ENCODE peak calls at places on chromosomes 5 and 9, in eight cellular contexts. W, O, Z, A, B, H, P and X are unnamed samples.

GRCh38 chr5:79689541-79690466 is at the start of gene CMYA5:
- DNase-seq in W (no peak), O (no peak), Z (no peak), A (peak; percentile 84), B (no peak), H (peak; percentile 67), P (no peak), X (peak; percentile 68)

GRCh38 chr9:36407122-36407723 is 7.2 kb upstream of the RNF38 start:
- DNase-seq in W (peak; percentile 48), O (peak; percentile 47), Z (no peak), A (no peak), B (no peak), H (peak; percentile 56), P (no peak), X (peak; percentile 24)

GRCh38 chr9:17627641-17628040 is 48.8 kb downstream of the SH3GL2 start:
- DNase-seq in W (no peak), O (no peak), Z (peak; percentile 16), A (no peak), B (no peak), H (no peak), P (no peak), X (no peak)

GRCh38 chr9:112112941-112113399 is 62.1 kb downstream of the SUSD1 start:
- DNase-seq in W (no peak), O (peak; percentile 87), Z (no peak), A (no peak), B (no peak), H (no peak), P (no peak), X (peak; percentile 60)

GRCh38 chr9:69857131-69857530 is 36.5 kb downstream of the CFAP95 start:
- DNase-seq in W (no peak), O (no peak), Z (no peak), A (no peak), B (no peak), H (no peak), P (no peak), X (no peak)

GRCh38 chr5:144072518-144072927 is 97.9 kb downstream of the YIPF5 start:
- DNase-seq in W (no peak), O (no peak), Z (no peak), A (no peak), B (no peak), H (no peak), P (no peak), X (no peak)

GRCh38 chr5:51208291-51208690 is 175.0 kb upstream of the ISL1 start:
- DNase-seq in W (no peak), O (no peak), Z (no peak), A (no peak), B (no peak), H (no peak), P (no peak), X (no peak)

GRCh38 chr9:72945391-72945790 is 7.5 kb downstream of the ALDH1A1 start:
- DNase-seq in W (no peak), O (no peak), Z (no peak), A (no peak), B (no peak), H (no peak), P (no peak), X (no peak)

GRCh38 chr5:143311428-143311827 is 92.1 kb downstream of the NR3C1 start:
- DNase-seq in W (no peak), O (peak; percentile 77), Z (peak; percentile 38), A (no peak), B (no peak), H (no peak), P (no peak), X (peak; percentile 90)

GRCh38 chr9:86452194-86452828 is 98.1 kb upstream of the TUT7 start:
- DNase-seq in W (no peak), O (no peak), Z (no peak), A (no peak), B (no peak), H (peak; percentile 20), P (no peak), X (no peak)

GRCh38 chr9:121885345-121885901 is 207.7 kb downstream of the TTLL11 start:
- DNase-seq in W (no peak), O (no peak), Z (peak; percentile 63), A (no peak), B (no peak), H (no peak), P (no peak), X (no peak)
- H3K27ac ChIP-seq in W (no peak overlapping the region), O (no peak overlapping the region), Z (no peak overlapping the region), A (no peak overlapping the region), B (no peak overlapping the region), H (no peak overlapping the region), P (no peak overlapping the region), X (no peak overlapping the region)

GRCh38 chr9:3962467-3962866 is 337.4 kb downstream of the GLIS3 start:
- DNase-seq in W (no peak), O (peak; percentile 85), Z (peak; percentile 34), A (no peak), B (no peak), H (no peak), P (no peak), X (peak; percentile 14)
- H3K27ac ChIP-seq in W (no peak overlapping the region), O (no peak overlapping the region), Z (peak overlapping the region; percentile 32), A (peak overlapping the region; percentile 12), B (no peak overlapping the region), H (no peak overlapping the region), P (no peak overlapping the region), X (no peak overlapping the region)

GRCh38 chr5:132439521-132440206 is 50.9 kb downstream of the IRF1 start:
- DNase-seq in W (no peak), O (no peak), Z (peak; percentile 83), A (peak; percentile 86), B (no peak), H (peak; percentile 89), P (peak; percentile 86), X (no peak)
- H3K27ac ChIP-seq in W (no peak overlapping the region), O (no peak overlapping the region), Z (peak overlapping the region; percentile 94), A (peak overlapping the region; percentile 79), B (no peak overlapping the region), H (peak overlapping the region; percentile 62), P (no peak overlapping the region), X (peak overlapping the region; percentile 35)

GRCh38 chr5:32302822-32303754 is 9.7 kb downstream of the MTMR12 start:
- DNase-seq in W (no peak), O (peak; percentile 48), Z (no peak), A (no peak), B (no peak), H (no peak), P (no peak), X (no peak)
- H3K27ac ChIP-seq in W (no peak overlapping the region), O (no peak overlapping the region), Z (no peak overlapping the region), A (no peak overlapping the region), B (no peak overlapping the region), H (peak overlapping the region; percentile 33), P (no peak overlapping the region), X (no peak overlapping the region)

DNA sequence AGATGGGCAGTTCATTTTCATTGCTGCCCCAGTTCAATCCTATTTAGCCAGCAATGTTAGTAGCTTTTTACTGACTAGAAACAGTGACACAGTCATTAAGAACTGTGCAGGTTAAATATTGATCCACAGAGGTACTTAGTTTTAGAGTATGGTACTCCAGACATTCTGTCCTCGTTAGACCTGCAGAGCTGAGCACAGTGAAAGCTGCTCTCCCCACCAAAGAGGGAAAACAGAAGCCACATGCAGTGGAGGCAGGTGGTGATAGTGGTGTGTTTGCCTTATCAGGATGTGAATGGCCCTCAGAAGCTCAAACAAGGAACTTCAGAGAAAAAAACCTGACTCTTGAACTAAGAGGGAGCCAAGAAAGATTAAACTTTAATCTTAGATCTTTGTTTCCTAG is 75.5 kb downstream of the UNC13B start:
- DNase-seq in W (no peak), O (no peak), Z (no peak), A (no peak), B (no peak), H (no peak), P (no peak), X (no peak)
- H3K27ac ChIP-seq in W (no peak overlapping the region), O (no peak overlapping the region), Z (no peak overlapping the region), A (no peak overlapping the region), B (no peak overlapping the region), H (no peak overlapping the region), P (no peak overlapping the region), X (no peak overlapping the region)